ENCODE peak calls at places on chromosomes 7 and 10, in nine cellular contexts. V, K, Q, A, C, I, O, G and Y are unnamed samples.

GRCh38 chr7:24842449-24843241 is 85.4 kb upstream of the GSDME start:
- DNase-seq in I (no peak), G (no peak), V (no peak), K (no peak), A (peak; percentile 18), O (no peak), C (no peak), Q (peak; percentile 39), Y (no peak)

GRCh38 chr7:3065724-3066143 is 22.1 kb upstream of the CARD11 start:
- DNase-seq in I (no peak), V (peak; percentile 59), A (peak; percentile 67), K (no peak), Q (peak; percentile 13), G (no peak), O (no peak), C (no peak), Y (peak; percentile 30)

GRCh38 chr10:113997428-113997827 is 46.2 kb upstream of the ADRB1 start:
- DNase-seq in A (no peak), C (no peak), Q (no peak), I (no peak), O (no peak), K (no peak), G (no peak), V (no peak), Y (no peak)

GRCh38 chr10:131532745-131533341 is 221.3 kb upstream of the TCERG1L start:
- DNase-seq in O (no peak), Q (no peak), C (no peak), I (no peak), V (no peak), K (no peak), A (no peak), G (no peak), Y (no peak)

GRCh38 chr7:26397786-26398435 is 106.2 kb downstream of the SNX10 start:
- DNase-seq in Q (no peak), A (peak; percentile 51), K (peak; percentile 76), C (peak; percentile 23), V (no peak), G (no peak), O (no peak), I (no peak), Y (peak; percentile 41)

GRCh38 chr10:28089467-28089866 is 90.6 kb upstream of the ODAD2 start:
- DNase-seq in O (peak; percentile 42), I (no peak), G (no peak), A (no peak), C (no peak), Q (peak; percentile 81), V (peak; percentile 91), K (no peak), Y (no peak)

GRCh38 chr10:119687192-119688032 is 36.2 kb downstream of the BAG3 start:
- DNase-seq in K (no peak), C (no peak), O (no peak), V (no peak), G (no peak), I (no peak), Q (no peak), A (no peak), Y (peak; percentile 33)

GRCh38 chr10:122142652-122143237 is 128.4 kb upstream of the BTBD16 start:
- DNase-seq in A (peak; percentile 61), K (no peak), G (no peak), I (no peak), V (no peak), O (no peak), C (no peak), Q (no peak), Y (peak; percentile 73)

GRCh38 chr10:113520606-113521481 is 32.0 kb upstream of the HABP2 start:
- DNase-seq in Q (peak; percentile 73), A (peak; percentile 69), V (peak; percentile 75), C (peak; percentile 60), K (no peak), G (no peak), O (peak; percentile 45), I (peak; percentile 36), Y (peak; percentile 64)

GRCh38 chr10:18140149-18140956 is at the start of gene CACNB2:
- DNase-seq in O (no peak), A (peak; percentile 23), I (no peak), V (no peak), K (peak; percentile 72), Q (peak; percentile 66), C (peak; percentile 75), G (no peak), Y (peak; percentile 46)

GRCh38 chr10:50604823-50605222 is 18.9 kb downstream of the SGMS1 start:
- DNase-seq in G (no peak), C (no peak), A (no peak), V (no peak), K (no peak), Q (no peak), O (no peak), I (no peak), Y (no peak)

GRCh38 chr10:50603151-50603850 is 20.5 kb downstream of the SGMS1 start:
- DNase-seq in K (no peak), C (no peak), I (no peak), G (no peak), A (no peak), O (no peak), V (no peak), Q (no peak), Y (no peak)

GRCh38 chr10:50601974-50602373 is 21.8 kb downstream of the SGMS1 start:
- DNase-seq in G (no peak), I (no peak), Q (no peak), O (no peak), A (no peak), C (no peak), V (no peak), K (no peak), Y (no peak)

GRCh38 chr10:50605280-50606270 is 18.2 kb downstream of the SGMS1 start:
- DNase-seq in G (no peak), K (no peak), O (peak; percentile 90), V (no peak), A (peak; percentile 21), Q (peak; percentile 94), C (peak; percentile 30), I (no peak), Y (no peak)

GRCh38 chr10:50604049-50604640 is 19.6 kb downstream of the SGMS1 start:
- DNase-seq in O (no peak), I (no peak), Q (peak; percentile 46), K (no peak), C (no peak), G (no peak), V (no peak), A (peak; percentile 47), Y (no peak)
- TF ChIP-seq CTCF in O (no peak), I (no peak), Q (no peak), K (no peak), C (no peak), G (no peak), V (no peak), A (no peak), Y (no peak)

DNA sequence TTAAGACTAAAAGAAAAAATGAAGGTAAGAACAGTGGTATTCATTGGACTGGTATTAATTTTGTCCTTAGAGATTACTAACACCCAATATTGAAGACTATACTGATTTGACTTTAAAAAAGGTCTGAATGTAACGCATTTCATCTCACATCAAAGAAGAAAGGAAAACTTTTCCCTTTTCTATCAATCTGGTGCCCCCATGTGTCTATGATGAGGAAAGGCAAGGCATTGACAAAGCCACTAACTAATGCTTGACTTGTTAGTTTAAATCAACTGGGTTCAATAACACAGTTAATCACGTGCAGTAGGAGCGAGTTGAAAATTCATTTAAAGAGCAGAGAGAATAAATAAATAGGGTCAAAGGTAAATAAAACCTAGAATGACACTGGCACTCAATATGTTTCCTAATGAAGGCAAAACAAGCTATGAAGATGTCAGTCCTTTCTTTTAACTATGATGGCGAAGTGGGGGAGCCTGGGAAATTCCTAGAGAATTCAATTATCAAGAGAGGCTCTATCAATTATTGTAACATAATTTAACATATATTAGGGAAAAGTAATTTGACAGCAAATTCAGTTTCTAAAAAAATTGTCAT is 180.9 kb downstream of the ANK3 start:
- DNase-seq in Q (peak; percentile 65), O (peak; percentile 8), K (no peak), V (peak; percentile 23), I (no peak), C (no peak), A (peak; percentile 8), G (no peak), Y (no peak)
- TF ChIP-seq CTCF in Q (peak; percentile 92), O (peak; percentile 92), K (peak; percentile 83), V (peak; percentile 86), I (peak; percentile 68), C (peak; percentile 62), A (peak; percentile 59), G (peak; percentile 64), Y (peak; percentile 83)

GRCh38 chr10:64091889-64092288 is 570.7 kb downstream of the REEP3 start:
- DNase-seq in Q (no peak), O (no peak), K (no peak), C (no peak), I (no peak), V (no peak), G (no peak), A (no peak), Y (no peak)
- TF ChIP-seq CTCF in Q (peak; percentile 6), O (no peak), K (peak; percentile 62), C (peak; percentile 24), I (no peak), V (peak; percentile 49), G (peak; percentile 16), A (no peak), Y (peak; percentile 55)

DNA sequence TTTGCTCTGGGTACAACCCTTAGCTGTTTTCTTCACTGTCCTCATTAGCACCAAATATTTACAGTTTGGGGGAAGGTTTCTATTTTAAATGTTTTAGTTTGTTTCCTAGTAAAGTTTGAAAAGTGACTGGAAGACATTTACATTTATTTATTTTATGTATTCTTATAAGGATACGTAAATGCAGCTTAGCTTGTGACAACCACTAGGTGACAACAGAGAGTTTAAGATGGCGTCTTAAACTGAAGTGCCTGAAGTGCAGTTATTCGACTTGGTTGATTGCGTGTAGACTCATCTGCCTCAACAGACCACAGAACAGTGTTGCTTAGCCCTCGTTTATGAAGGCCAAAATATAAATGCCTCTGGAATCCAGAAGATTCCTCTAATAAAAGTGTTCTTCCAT is 378.2 kb upstream of the MYO3A start:
- DNase-seq in A (no peak), C (no peak), Q (no peak), G (no peak), I (no peak), O (no peak), V (no peak), K (no peak), Y (no peak)
- TF ChIP-seq CTCF in A (no peak), C (no peak), Q (no peak), G (peak; percentile 5), I (no peak), O (no peak), V (peak; percentile 41), K (no peak), Y (peak; percentile 39)

DNA sequence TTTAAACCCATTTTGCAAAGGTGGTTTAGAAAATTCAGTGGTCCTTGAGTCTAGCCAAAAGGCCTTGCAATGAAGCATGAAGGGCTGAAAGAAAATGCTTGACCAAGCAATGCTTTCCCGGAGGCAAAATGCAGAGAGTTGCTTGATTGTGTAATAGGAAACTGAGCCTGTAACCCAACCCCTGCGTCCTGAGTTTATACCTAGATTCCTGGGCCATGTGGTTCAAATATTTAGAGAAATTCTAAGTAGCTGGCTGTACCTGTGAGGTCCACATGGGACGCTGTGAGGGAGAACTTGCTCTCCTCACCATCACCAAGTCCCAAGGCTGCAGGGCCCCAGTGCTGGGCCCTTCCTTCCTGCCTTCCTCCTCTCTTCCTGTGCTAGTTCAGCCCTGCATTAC is 45.7 kb downstream of the CXCL12 start:
- DNase-seq in O (peak; percentile 3), K (peak; percentile 31), G (no peak), Q (no peak), A (no peak), I (no peak), V (no peak), C (no peak), Y (no peak)
- TF ChIP-seq CTCF in O (no peak), K (no peak), G (no peak), Q (no peak), A (no peak), I (no peak), V (peak; percentile 26), C (no peak), Y (no peak)